ENCODE peak calls at places on chromosomes 3 and 15, in seven cellular contexts. S is psoas muscle; R is lower lobe of right lung; P is MM.1S; D is ovary; V is adipocyte; M is CD8-positive, alpha-beta T cell. K is an unnamed sample. For H3K36me3, the result is how much of the 10 kb centered on the place peaks cover.

GRCh38 chr3:157123621-157124020 is 36.3 kb downstream of the CCNL1 start:
- DNase-seq in S (no peak), R (no peak), P (no peak), D (no peak), V (no peak), M (no peak), K (no peak)

GRCh38 chr3:28130836-28131235 is 110.6 kb upstream of the CMC1 start:
- DNase-seq in S (no peak), R (no peak), P (no peak), D (no peak), V (no peak), M (no peak), K (no peak)

GRCh38 chr15:82047493-82048446 is 2.0 kb upstream of the MEX3B start:
- DNase-seq in S (no peak), R (no peak), P (no peak), D (no peak), V (no peak), M (no peak), K (peak)

GRCh38 chr3:30467596-30468238 is 138.7 kb upstream of the TGFBR2 start:
- DNase-seq in S (no peak), R (no peak), P (no peak), D (no peak), V (peak), M (no peak), K (no peak)

GRCh38 chr3:124592658-124593441 is 137.4 kb upstream of the UMPS start:
- DNase-seq in S (no peak), R (peak), P (peak), D (no peak), V (no peak), M (no peak), K (peak)

GRCh38 chr3:54660599-54661210 is 267.2 kb downstream of the LRTM1 start:
- DNase-seq in S (peak), R (no peak), P (no peak), D (peak), V (peak), M (no peak), K (peak)

GRCh38 chr3:31004025-31004678 is 109.7 kb upstream of the GADL1 start:
- DNase-seq in S (no peak), R (no peak), P (no peak), D (no peak), V (peak), M (no peak), K (no peak)

GRCh38 chr3:80060664-80061063 is 292.9 kb upstream of the ROBO1 start:
- DNase-seq in S (no peak), R (no peak), P (no peak), D (no peak), V (peak), M (no peak), K (no peak)

GRCh38 chr3:48426944-48427629 is 2.8 kb downstream of the PLXNB1 start:
- DNase-seq in S (no peak), R (no peak), P (no peak), D (no peak), V (peak), M (no peak), K (no peak)

GRCh38 chr3:116339441-116340028 is 105.8 kb downstream of the LSAMP start:
- DNase-seq in S (no peak), R (no peak), P (no peak), D (no peak), V (peak), M (no peak), K (peak)

GRCh38 chr15:26889298-26889898 is 22.5 kb downstream of the GABRA5 start:
- DNase-seq in S (no peak), R (no peak), P (peak), D (peak), V (peak), M (peak), K (peak)

GRCh38 chr3:112699436-112699978 is 58.6 kb upstream of the CCDC80 start:
- DNase-seq in S (no peak), R (no peak), P (no peak), D (no peak), V (no peak), M (no peak), K (no peak)

GRCh38 chr3:44918581-44918980 is 44.2 kb downstream of the TGM4 start:
- DNase-seq in S (no peak), R (no peak), P (no peak), D (no peak), V (no peak), M (no peak), K (no peak)

GRCh38 chr3:152621006-152621868 is 213.7 kb upstream of the P2RY1 start:
- DNase-seq in S (no peak), R (no peak), P (no peak), D (no peak), V (peak), M (no peak), K (no peak)

GRCh38 chr3:111668912-111669488 is 73.9 kb upstream of the ZBED2 start:
- DNase-seq in S (no peak), R (no peak), P (peak), D (no peak), V (peak), M (no peak), K (no peak)

GRCh38 chr3:152243301-152243711 is 25.4 kb upstream of the MBNL1 start:
- DNase-seq in S (no peak), R (no peak), P (peak), D (no peak), V (no peak), M (no peak), K (no peak)

GRCh38 chr15:52183562-52184173 is 7.5 kb downstream of the GNB5 start:
- DNase-seq in S (no peak), R (no peak), P (peak), D (peak), V (peak), M (no peak), K (peak)

DNA sequence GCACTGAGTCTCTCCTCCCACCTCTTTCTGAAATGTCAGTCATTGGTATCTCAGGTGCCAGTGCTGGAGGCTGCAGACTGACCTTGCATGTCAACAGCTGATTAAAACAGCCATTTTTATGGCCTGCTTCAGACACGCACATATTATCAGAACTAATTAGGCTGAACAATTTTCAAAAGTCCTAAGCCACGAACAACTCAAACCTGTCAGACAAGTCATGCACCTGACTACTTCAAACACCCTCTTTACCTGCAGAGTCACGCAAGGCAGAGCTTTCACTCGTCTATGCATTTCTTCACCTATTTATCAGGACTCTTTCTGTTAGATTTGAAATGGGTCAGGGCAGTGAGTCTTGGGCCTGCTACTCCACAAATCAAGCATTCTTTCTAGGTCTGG is 26.7 kb downstream of the CLK3 start:
- DNase-seq in S (no peak), R (no peak), P (no peak), D (no peak), V (no peak), M (no peak), K (no peak)
- H3K4me3 ChIP-seq in S (no peak), R (no peak), P (no peak), D (no peak), V (no peak), M (no peak), K (no peak)

DNA sequence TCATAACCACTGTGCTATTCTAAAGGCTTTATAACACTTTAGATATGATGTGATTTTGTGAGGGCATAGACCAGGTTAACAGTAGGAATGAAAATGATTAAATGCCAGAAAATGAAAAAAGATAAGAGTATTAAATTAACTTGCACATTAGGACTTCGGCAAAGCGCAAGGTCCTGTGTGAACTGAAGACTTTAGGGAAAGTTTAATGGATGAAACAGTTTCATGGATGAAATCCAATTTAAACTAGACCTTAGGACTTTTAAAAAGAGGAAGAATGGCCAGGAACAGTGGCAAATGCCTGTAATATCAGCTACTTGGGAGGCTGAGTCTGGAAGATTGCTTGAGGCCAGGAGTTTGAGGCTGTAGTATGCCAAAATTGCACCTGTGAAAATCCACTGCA is 8.7 kb downstream of the SLMAP start:
- DNase-seq in S (no peak), R (no peak), P (no peak), D (no peak), V (no peak), M (no peak), K (no peak)
- H3K36me3 ChIP-seq in S (under half), R (under half), P (under half), D (under half), V (under half), M (under half), K (under half)

DNA sequence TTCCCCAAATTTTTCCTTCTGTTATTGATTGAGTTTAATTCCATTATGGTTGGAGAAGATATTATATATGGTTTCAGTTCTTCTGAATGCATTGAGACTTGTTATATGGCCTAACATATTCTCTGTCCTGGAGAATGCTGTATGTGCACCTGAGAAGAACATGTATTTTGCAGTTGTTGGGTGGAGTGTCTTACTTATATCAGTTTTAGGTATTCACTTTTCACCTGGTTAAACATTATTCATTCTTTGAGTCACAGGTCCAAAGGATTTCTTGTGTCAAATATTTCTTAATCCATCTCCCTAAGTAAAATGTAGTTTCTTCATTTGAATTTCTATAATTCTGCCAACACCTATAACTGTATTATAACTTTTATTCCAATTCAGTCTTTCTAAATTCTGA is 17.8 kb downstream of the ACKR2 start:
- DNase-seq in S (no peak), R (no peak), P (no peak), D (no peak), V (no peak), M (no peak), K (no peak)
- H3K4me3 ChIP-seq in S (no peak), R (no peak), P (no peak), D (no peak), V (no peak), M (no peak), K (no peak)

GRCh38 chr3:37287776-37288175 is 113.4 kb upstream of the LRRFIP2 start:
- DNase-seq in S (no peak), R (no peak), P (no peak), D (no peak), V (no peak), M (no peak), K (no peak)
- H3K36me3 ChIP-seq in S (half or more), R (half or more), P (under half), D (under half), V (under half), M (under half), K (under half)

DNA sequence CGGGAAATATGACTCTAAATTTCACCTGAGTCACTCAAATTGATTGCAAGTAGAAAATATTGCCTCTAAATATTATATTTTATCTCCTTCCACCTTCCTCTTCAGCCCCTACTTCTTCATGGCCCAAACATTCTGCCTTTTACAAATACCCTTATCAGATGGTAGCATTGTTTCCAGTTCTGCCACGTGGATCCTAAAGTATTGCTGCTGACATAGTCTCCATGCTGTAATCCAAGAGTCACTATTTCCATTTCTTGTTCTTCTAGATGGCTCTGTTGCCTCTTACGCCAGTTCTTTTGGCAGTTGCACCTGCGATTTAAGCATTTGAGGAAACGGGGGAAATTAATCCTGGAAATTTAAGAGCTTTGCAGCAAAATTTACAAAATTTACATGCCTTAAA is 13.6 kb downstream of the LMOD3 start:
- DNase-seq in S (no peak), R (no peak), P (no peak), D (no peak), V (no peak), M (no peak), K (no peak)
- H3K4me3 ChIP-seq in S (no peak), R (no peak), P (no peak), D (no peak), V (no peak), M (no peak), K (no peak)

GRCh38 chr3:195154793-195155535 is 116.0 kb downstream of the XXYLT1 start:
- DNase-seq in S (peak), R (peak), P (no peak), D (peak), V (peak), M (no peak), K (peak)
- H3K36me3 ChIP-seq in S (under half), R (under half), P (under half), D (under half), V (under half), M (under half), K (under half)

GRCh38 chr3:19104459-19104858 is 43.9 kb upstream of the KCNH8 start:
- DNase-seq in S (no peak), R (no peak), P (no peak), D (no peak), V (no peak), M (no peak), K (no peak)

GRCh38 chr3:19105826-19106225 is 42.5 kb upstream of the KCNH8 start:
- DNase-seq in S (no peak), R (no peak), P (no peak), D (no peak), V (no peak), M (no peak), K (no peak)

GRCh38 chr3:19106307-19106706 is 42.0 kb upstream of the KCNH8 start:
- DNase-seq in S (no peak), R (no peak), P (no peak), D (no peak), V (no peak), M (no peak), K (no peak)

GRCh38 chr3:19107719-19108118 is 40.6 kb upstream of the KCNH8 start:
- DNase-seq in S (no peak), R (no peak), P (no peak), D (no peak), V (no peak), M (no peak), K (no peak)

GRCh38 chr3:19103510-19103909 is 44.8 kb upstream of the KCNH8 start:
- DNase-seq in S (no peak), R (no peak), P (no peak), D (no peak), V (no peak), M (no peak), K (no peak)
- H3K4me3 ChIP-seq in S (no peak), R (peak), P (peak), D (no peak), V (no peak), M (no peak), K (no peak)

DNA sequence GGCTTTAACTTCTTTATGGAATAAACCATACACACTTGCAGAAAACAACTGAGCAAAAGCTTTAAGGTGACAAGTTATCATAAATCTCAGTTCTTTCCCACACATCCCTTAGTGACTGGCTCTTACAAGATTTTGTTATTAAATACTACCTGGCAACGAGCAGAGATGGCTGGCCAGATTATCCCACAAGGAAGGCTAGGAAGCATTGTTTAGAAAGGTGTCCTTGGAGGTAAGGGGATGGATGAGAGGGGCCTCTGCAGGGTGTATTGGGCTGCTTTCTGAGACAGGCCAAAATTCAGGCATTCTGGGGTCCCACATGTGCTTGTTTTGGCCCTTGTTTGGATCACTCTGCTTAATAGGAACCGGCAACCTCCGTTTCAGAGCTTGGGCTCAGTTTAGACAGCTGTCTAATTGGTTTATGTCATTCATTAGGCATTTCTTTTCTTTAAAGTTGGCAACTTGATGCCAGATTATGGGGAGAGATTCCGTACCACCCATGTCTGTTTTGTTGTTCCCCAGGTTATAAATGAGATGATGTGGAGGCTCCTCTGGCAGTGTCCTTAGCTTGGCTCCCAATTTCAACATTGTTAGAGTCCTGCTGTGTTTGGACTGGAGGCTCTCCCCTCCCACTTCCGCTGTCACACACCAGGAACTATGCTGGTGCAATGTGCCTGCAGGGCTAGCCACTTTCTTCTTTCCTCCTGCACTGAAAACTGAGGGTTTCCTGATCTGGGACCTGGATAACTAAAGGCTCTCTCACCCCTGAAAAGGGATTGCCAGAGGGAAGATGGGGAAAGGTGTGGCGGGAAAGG is 121.1 kb downstream of the TPRG1 start:
- DNase-seq in S (no peak), R (no peak), P (no peak), D (no peak), V (no peak), M (no peak), K (no peak)
- H3K36me3 ChIP-seq in S (under half), R (under half), P (under half), D (under half), V (under half), M (under half), K (under half)

DNA sequence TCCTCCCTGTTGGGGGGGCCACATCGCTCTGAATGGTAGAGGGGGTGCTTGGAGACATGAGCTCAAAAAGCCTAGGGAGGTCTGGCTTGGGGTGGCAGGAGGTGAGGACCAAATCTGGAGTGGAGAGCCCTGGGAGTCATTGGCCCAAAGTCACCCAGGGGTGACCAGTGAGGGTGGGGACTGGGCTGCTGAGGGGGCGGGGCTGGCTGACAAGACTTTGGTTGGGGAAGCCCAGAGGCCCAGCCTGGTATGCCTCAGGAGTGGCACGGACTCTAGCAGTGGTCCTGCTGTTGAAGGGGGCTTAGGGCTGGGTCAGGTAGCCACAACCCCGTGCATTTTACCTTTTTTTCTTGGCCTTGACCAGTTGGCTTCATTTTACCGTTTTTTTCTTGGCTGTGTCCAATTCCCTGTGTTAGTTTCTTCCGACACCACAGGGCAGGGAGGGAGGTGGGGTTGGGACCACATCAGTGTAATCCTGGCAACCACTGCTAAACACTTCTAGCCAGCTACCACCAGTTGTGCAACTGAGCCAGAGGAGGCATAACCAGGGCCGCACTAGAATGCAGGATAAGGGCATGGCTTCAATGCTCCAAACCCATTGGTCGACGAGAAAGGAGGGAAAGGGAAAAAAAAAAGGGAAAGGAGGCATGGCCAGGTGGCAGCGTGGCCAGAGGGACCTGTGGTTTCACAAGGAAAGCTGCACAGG is 105.3 kb upstream of the C2CD4B start:
- DNase-seq in S (no peak), R (no peak), P (no peak), D (no peak), V (no peak), M (no peak), K (no peak)
- H3K4me3 ChIP-seq in S (no peak), R (no peak), P (no peak), D (no peak), V (no peak), M (no peak), K (no peak)